ENCODE peak calls at places on chromosomes 6 and 20, in five cellular contexts. Z is activated effector memory CD4-positive, alpha-beta T cell treated with Interleukin-2 at 50 U/mL for 16 hours; U is H1; S is LoVo; V is RWPE1. K is an unnamed sample.

GRCh38 chr6:140320081-140320798 is 945.8 kb upstream of the CITED2 start:
- DNase-seq in Z (no peak), U (no peak), S (no peak), V (no peak), K (no peak)

GRCh38 chr6:15389759-15390723 is 144.2 kb downstream of the JARID2 start:
- DNase-seq in Z (no peak), U (no peak), S (no peak), V (no peak), K (no peak)

GRCh38 chr6:170367241-170367640 is 60.7 kb downstream of the FAM120B start:
- DNase-seq in Z (no peak), U (no peak), S (no peak), V (no peak), K (no peak)

GRCh38 chr20:4014031-4014474 is 1.3 kb downstream of the RNF24 start:
- DNase-seq in Z (no peak), U (no peak), S (peak), V (peak), K (no peak)

GRCh38 chr6:53343092-53343491 is 5.7 kb downstream of the ELOVL5 start:
- DNase-seq in Z (no peak), U (no peak), S (no peak), V (no peak), K (no peak)

GRCh38 chr20:58524814-58525213 is 9.6 kb upstream of the APCDD1L start:
- DNase-seq in Z (no peak), U (no peak), S (peak), V (peak), K (peak)

GRCh38 chr20:10462516-10462915 is 27.4 kb downstream of the SLX4IP start:
- DNase-seq in Z (no peak), U (no peak), S (no peak), V (no peak), K (no peak)

GRCh38 chr6:79810878-79811277 is 136.5 kb downstream of the ELOVL4 start:
- DNase-seq in Z (no peak), U (no peak), S (no peak), V (no peak), K (no peak)

GRCh38 chr6:10759312-10759839 is 11.8 kb downstream of the TMEM14B start:
- DNase-seq in Z (no peak), U (no peak), S (peak), V (peak), K (no peak)

K was measured in H9.